ENCODE peak calls at places on chromosomes 12 and 14, in eight cellular contexts. X, J, R, H, T, F, G and M are unnamed samples.

GRCh38 chr14:99724196-99724891 is 40.2 kb downstream of the CYP46A1 start:
- DNase-seq in X (no peak), J (no peak), R (no peak), H (no peak), T (no peak), F (no peak), G (no peak), M (no peak)

GRCh38 chr14:93788557-93789365 is 476 bp upstream of the PRIMA1 start:
- DNase-seq in X (peak; percentile 40), J (peak; percentile 47), R (no peak), H (peak; percentile 29), T (no peak), F (no peak), G (no peak), M (no peak)

GRCh38 chr12:95286713-95287112 is 69.1 kb downstream of the VEZT start:
- DNase-seq in X (no peak), J (no peak), R (no peak), H (no peak), T (no peak), F (no peak), G (no peak), M (no peak)

GRCh38 chr14:89592961-89593360 is 175.9 kb upstream of the FOXN3 start:
- DNase-seq in X (no peak), J (no peak), R (no peak), H (no peak), T (no peak), F (no peak), G (no peak), M (no peak)

GRCh38 chr12:73225941-73226340 is 953.8 kb downstream of the TRHDE start:
- DNase-seq in X (no peak), J (no peak), R (no peak), H (no peak), T (no peak), F (no peak), G (no peak), M (no peak)

GRCh38 chr14:49955013-49955412 is 62.1 kb downstream of the ARF6 start:
- DNase-seq in X (no peak), J (no peak), R (no peak), H (no peak), T (no peak), F (no peak), G (no peak), M (no peak)

GRCh38 chr12:30613119-30613830 is 82.4 kb downstream of the IPO8 start:
- DNase-seq in X (no peak), J (no peak), R (no peak), H (no peak), T (no peak), F (no peak), G (no peak), M (no peak)

GRCh38 chr12:42166501-42166900 is 21.8 kb upstream of the GXYLT1 start:
- DNase-seq in X (no peak), J (no peak), R (no peak), H (no peak), T (no peak), F (no peak), G (no peak), M (no peak)

GRCh38 chr12:118741196-118741595 is 240.1 kb upstream of the SRRM4 start:
- DNase-seq in X (no peak), J (no peak), R (no peak), H (no peak), T (no peak), F (no peak), G (no peak), M (no peak)

GRCh38 chr12:109295764-109296425 is 13.2 kb downstream of the FOXN4 start:
- DNase-seq in X (no peak), J (no peak), R (no peak), H (no peak), T (no peak), F (no peak), G (no peak), M (no peak)

GRCh38 chr12:30754383-30754749 is 385 bp downstream of the CAPRIN2 start:
- DNase-seq in X (no peak), J (no peak), R (no peak), H (no peak), T (no peak), F (no peak), G (no peak), M (no peak)

GRCh38 chr12:41011939-41012338 is 176.2 kb upstream of the PDZRN4 start:
- DNase-seq in X (no peak), J (no peak), R (no peak), H (no peak), T (no peak), F (no peak), G (no peak), M (no peak)

GRCh38 chr12:12195516-12195915 is 71.3 kb downstream of the LRP6 start:
- DNase-seq in X (no peak), J (no peak), R (no peak), H (no peak), T (no peak), F (no peak), G (no peak), M (no peak)

GRCh38 chr14:53399057-53399456 is 245.9 kb upstream of the DDHD1 start:
- DNase-seq in X (no peak), J (no peak), R (no peak), H (no peak), T (no peak), F (no peak), G (no peak), M (no peak)

GRCh38 chr14:91830777-91831176 is 36.6 kb downstream of the TC2N start:
- DNase-seq in X (peak; percentile 30), J (no peak), R (peak; percentile 68), H (no peak), T (peak; percentile 62), F (no peak), G (no peak), M (peak; percentile 87)

GRCh38 chr12:46430340-46430948 is 57.9 kb upstream of the SLC38A2 start:
- DNase-seq in X (no peak), J (no peak), R (no peak), H (no peak), T (peak; percentile 64), F (no peak), G (no peak), M (no peak)

GRCh38 chr12:96164951-96165858 is 29.0 kb upstream of the ELK3 start:
- DNase-seq in X (no peak), J (no peak), R (peak; percentile 12), H (no peak), T (no peak), F (no peak), G (no peak), M (no peak)

DNA sequence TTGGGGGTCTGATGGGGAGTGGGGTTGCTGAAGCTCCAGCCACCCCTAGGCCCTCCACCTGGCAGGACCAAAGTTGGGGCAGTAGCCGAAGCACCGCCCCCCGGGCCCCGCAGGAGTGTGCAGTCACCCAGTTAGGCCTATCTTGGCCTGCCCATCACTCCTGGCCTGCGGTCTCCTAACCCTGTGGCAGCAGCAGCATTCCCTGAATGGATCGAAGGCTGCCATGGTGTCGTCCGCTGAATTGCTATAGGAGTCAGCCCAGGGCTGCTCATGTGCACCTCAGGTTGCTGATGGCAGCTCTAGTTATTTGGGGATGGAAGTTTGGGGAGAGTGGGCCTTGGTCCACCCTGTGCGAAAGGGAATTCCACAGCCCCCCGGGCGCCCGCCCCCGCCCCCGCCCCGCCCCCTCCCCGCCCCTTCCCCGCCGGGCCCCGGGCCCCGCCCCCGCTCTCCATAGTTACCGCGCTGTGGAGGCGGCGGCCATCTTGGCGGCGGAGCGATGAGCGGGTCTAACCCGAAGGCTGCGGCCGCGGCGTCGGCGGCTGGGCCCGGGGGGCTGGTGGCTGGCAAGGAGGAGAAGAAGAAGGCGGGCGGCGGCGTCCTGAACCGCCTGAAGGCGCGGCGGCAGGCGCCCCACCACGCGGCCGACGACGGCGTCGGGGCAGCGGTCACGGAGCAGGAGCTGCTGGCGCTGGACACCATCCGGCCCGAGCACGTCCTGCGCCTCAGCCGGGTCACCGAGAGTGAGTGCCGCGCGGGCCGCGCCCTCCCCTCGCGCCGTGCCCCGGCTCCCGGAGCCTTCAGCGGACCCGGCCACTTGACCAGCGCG is at the start of gene UNC119B:
- DNase-seq in X (peak; percentile 62), J (peak; percentile 72), R (peak; percentile 49), H (peak; percentile 83), T (no peak), F (no peak), G (peak; percentile 74), M (peak; percentile 69)
- TF ChIP-seq POLR2A in X (peak; percentile 41), J (peak; percentile 53), R (peak; percentile 35), H (no peak), T (peak; percentile 79), F (no peak), G (no peak), M (peak; percentile 70)

DNA sequence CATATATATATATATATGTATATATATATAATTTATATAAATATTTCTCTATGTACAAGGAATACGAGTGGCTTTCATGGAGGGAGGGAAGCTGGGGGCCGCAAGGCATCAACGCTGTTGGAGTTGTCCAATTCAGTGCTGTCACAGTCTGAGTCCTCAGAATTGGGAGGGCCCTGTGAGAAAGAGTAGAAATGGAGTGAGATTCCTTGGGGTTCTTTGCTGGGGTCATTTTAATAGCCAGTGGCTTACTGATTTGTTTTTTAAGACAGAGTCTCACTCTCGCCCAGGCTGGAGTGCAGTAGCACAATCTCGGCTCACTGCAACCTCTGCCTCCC is 18.2 kb downstream of the MAP3K12 start:
- DNase-seq in X (no peak), J (no peak), R (no peak), H (no peak), T (no peak), F (no peak), G (no peak), M (no peak)
- H3K36me3 ChIP-seq in X (peaks cover 4% of the 10 kb centered on the region), J (no peaks in the 10 kb centered on the region), R (peaks cover 44% of the 10 kb centered on the region), H (no peaks in the 10 kb centered on the region), T (peaks cover 43% of the 10 kb centered on the region), F (peaks cover 52% of the 10 kb centered on the region), G (peaks cover 91% of the 10 kb centered on the region), M (peaks cover 19% of the 10 kb centered on the region)

GRCh38 chr14:75391953-75392352 is 35.9 kb upstream of the JDP2 start:
- DNase-seq in X (no peak), J (no peak), R (no peak), H (no peak), T (no peak), F (no peak), G (no peak), M (no peak)
- TF ChIP-seq POLR2A in X (no peak), J (no peak), R (no peak), H (no peak), T (no peak), F (no peak), G (no peak), M (no peak)

GRCh38 chr14:103346286-103346685 is 12.2 kb downstream of the EIF5 start:
- DNase-seq in X (no peak), J (no peak), R (no peak), H (no peak), T (no peak), F (no peak), G (no peak), M (no peak)

GRCh38 chr14:103341250-103342129 is 7.5 kb downstream of the EIF5 start:
- DNase-seq in X (no peak), J (no peak), R (no peak), H (no peak), T (no peak), F (no peak), G (no peak), M (no peak)

GRCh38 chr14:103340480-103341212 is 6.6 kb downstream of the EIF5 start:
- DNase-seq in X (no peak), J (no peak), R (no peak), H (no peak), T (no peak), F (no peak), G (no peak), M (no peak)

GRCh38 chr14:103343905-103344797 is 10.1 kb downstream of the EIF5 start:
- DNase-seq in X (no peak), J (no peak), R (no peak), H (no peak), T (no peak), F (no peak), G (no peak), M (no peak)

GRCh38 chr14:103343164-103343879 is 9.3 kb downstream of the EIF5 start:
- DNase-seq in X (no peak), J (no peak), R (no peak), H (no peak), T (no peak), F (no peak), G (no peak), M (no peak)
- H3K36me3 ChIP-seq in X (peaks cover 16% of the 10 kb centered on the region), J (no peaks in the 10 kb centered on the region), R (peaks cover 47% of the 10 kb centered on the region), H (no peaks in the 10 kb centered on the region), T (peaks cover 56% of the 10 kb centered on the region), F (peaks cover 52% of the 10 kb centered on the region), G (peaks cover 63% of the 10 kb centered on the region), M (peaks cover 61% of the 10 kb centered on the region)